ENCODE peak calls at places on chromosomes 4 and X, in seven cellular contexts. L, U, C, R, N, I and Y are unnamed samples.

GRCh38 chrX:132983496-132983895 is 25.1 kb upstream of the HS6ST2 start:
- DNase-seq in L (no peak), U (no peak), C (no peak), R (no peak), N (no peak), I (peak; percentile 15), Y (no peak)

GRCh38 chrX:73850124-73851013 is 287.4 kb downstream of the CHIC1 start:
- DNase-seq in L (no peak), U (peak; percentile 1), C (no peak), R (peak; percentile 30), N (peak; percentile 62), I (peak; percentile 44), Y (peak; percentile 5)

GRCh38 chr4:138910201-138910913 is 105.2 kb upstream of the NOCT start:
- DNase-seq in L (no peak), U (no peak), C (no peak), R (peak; percentile 20), N (no peak), I (peak; percentile 52), Y (no peak)

GRCh38 chrX:123884809-123885408 is 25.1 kb downstream of the XIAP start:
- DNase-seq in L (no peak), U (peak; percentile 31), C (peak; percentile 16), R (peak; percentile 26), N (no peak), I (peak; percentile 60), Y (peak; percentile 6)

GRCh38 chr4:115675721-115676120 is 562.3 kb upstream of the NDST4 start:
- DNase-seq in L (no peak), U (no peak), C (no peak), R (no peak), N (no peak), I (no peak), Y (no peak)

GRCh38 chr4:101953949-101954348 is 163.4 kb downstream of the BANK1 start:
- DNase-seq in L (peak; percentile 44), U (peak; percentile 16), C (no peak), R (no peak), N (no peak), I (no peak), Y (no peak)

GRCh38 chr4:102439835-102440234 is 61.3 kb upstream of the NFKB1 start:
- DNase-seq in L (no peak), U (peak; percentile 61), C (no peak), R (no peak), N (no peak), I (peak; percentile 22), Y (no peak)

GRCh38 chrX:13036896-13037295 is 7.5 kb downstream of the FAM9C start:
- DNase-seq in L (no peak), U (no peak), C (no peak), R (peak; percentile 19), N (no peak), I (no peak), Y (no peak)

GRCh38 chrX:39899059-39899458 is 198.7 kb downstream of the BCOR start:
- DNase-seq in L (no peak), U (no peak), C (no peak), R (no peak), N (no peak), I (no peak), Y (no peak)

GRCh38 chrX:57364145-57364544 is 77.6 kb downstream of the FAAH2 start:
- DNase-seq in L (no peak), U (no peak), C (no peak), R (no peak), N (no peak), I (no peak), Y (no peak)

GRCh38 chr4:91914176-91914804 is 389.5 kb upstream of the GRID2 start:
- DNase-seq in L (no peak), U (no peak), C (no peak), R (no peak), N (no peak), I (no peak), Y (no peak)

GRCh38 chrX:19867411-19867732 is 20.0 kb downstream of the SH3KBP1 start:
- DNase-seq in L (no peak), U (no peak), C (no peak), R (no peak), N (no peak), I (no peak), Y (no peak)

GRCh38 chr4:105895609-105896460 is 564 bp downstream of the NPNT start:
- DNase-seq in L (no peak), U (no peak), C (peak; percentile 29), R (no peak), N (no peak), I (peak; percentile 40), Y (peak; percentile 17)

GRCh38 chr4:56007154-56007553 is 58.4 kb downstream of the CEP135 start:
- DNase-seq in L (no peak), U (no peak), C (no peak), R (no peak), N (no peak), I (no peak), Y (no peak)

GRCh38 chr4:1644906-1645657 is 39.0 kb downstream of the FAM53A start:
- DNase-seq in L (no peak), U (no peak), C (no peak), R (no peak), N (no peak), I (peak; percentile 86), Y (no peak)

GRCh38 chrX:3582421-3582820 is 131.0 kb downstream of the PRKX start:
- DNase-seq in L (no peak), U (no peak), C (no peak), R (no peak), N (no peak), I (no peak), Y (no peak)

GRCh38 chr4:189299706-189300105 is 641.0 kb upstream of the FRG1 start:
- DNase-seq in L (no peak), U (no peak), C (no peak), R (no peak), N (no peak), I (no peak), Y (no peak)

GRCh38 chr4:94517492-94517891 is 65.8 kb downstream of the PDLIM5 start:
- DNase-seq in L (no peak), U (no peak), C (no peak), R (no peak), N (no peak), I (no peak), Y (no peak)

GRCh38 chr4:47876310-47876709 is 38.1 kb downstream of the NFXL1 start:
- DNase-seq in L (no peak), U (no peak), C (no peak), R (no peak), N (no peak), I (no peak), Y (no peak)

GRCh38 chr4:79164961-79165610 is 160.8 kb downstream of the NAA11 start:
- DNase-seq in L (no peak), U (no peak), C (no peak), R (no peak), N (no peak), I (no peak), Y (no peak)

GRCh38 chrX:30005821-30006220 is 209.5 kb upstream of the MAGEB2 start:
- DNase-seq in L (no peak), U (no peak), C (no peak), R (no peak), N (no peak), I (no peak), Y (no peak)

DNA sequence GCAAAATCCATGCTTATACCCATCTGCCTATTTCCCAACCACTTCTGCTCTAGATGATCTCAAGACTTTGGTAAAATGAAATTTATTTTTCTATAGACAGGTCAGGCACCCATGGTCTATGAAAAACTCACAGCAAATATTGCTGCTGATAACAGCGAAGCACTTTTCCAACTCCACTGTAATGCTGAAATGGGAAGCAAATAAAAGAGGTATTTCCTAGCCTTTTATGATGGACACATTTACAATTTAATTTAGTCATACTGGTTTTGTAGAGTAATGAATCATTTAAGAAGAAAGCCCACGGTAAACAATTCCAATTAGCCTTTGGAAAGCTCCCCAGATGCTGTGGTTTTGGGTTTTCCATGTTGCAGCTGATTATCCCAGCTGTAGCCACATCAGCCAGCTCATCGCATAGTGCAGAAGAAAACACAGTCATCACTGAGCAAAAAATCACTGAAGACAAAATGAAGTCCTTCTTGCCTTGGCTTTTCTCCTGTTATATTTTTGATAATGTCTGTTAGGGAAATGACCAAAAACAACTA is 193.2 kb upstream of the C1QTNF7 start:
- DNase-seq in L (no peak), U (no peak), C (no peak), R (no peak), N (no peak), I (no peak), Y (no peak)
- TF ChIP-seq TAF1 in L (no peak), U (no peak), C (no peak), R (no peak), N (no peak), I (no peak), Y (no peak)

GRCh38 chrX:9730752-9731151 is 34.9 kb downstream of the GPR143 start:
- DNase-seq in L (no peak), U (no peak), C (no peak), R (no peak), N (no peak), I (no peak), Y (no peak)
- TF ChIP-seq TAF1 in L (no peak), U (no peak), C (no peak), R (no peak), N (no peak), I (no peak), Y (no peak)

GRCh38 chr4:137156807-137157206 is 375.5 kb downstream of the PCDH18 start:
- DNase-seq in L (no peak), U (no peak), C (no peak), R (no peak), N (no peak), I (no peak), Y (no peak)
- TF ChIP-seq TAF1 in L (no peak), U (no peak), C (no peak), R (no peak), N (no peak), I (no peak), Y (no peak)

GRCh38 chr4:140268441-140268840 is 105.0 kb upstream of the SCOC start:
- DNase-seq in L (no peak), U (no peak), C (no peak), R (no peak), N (no peak), I (no peak), Y (no peak)

GRCh38 chr4:140269369-140269768 is 104.1 kb upstream of the SCOC start:
- DNase-seq in L (no peak), U (no peak), C (no peak), R (no peak), N (no peak), I (no peak), Y (no peak)

GRCh38 chr4:140271553-140271952 is 101.9 kb upstream of the SCOC start:
- DNase-seq in L (no peak), U (no peak), C (no peak), R (no peak), N (no peak), I (no peak), Y (no peak)

GRCh38 chr4:140267576-140267975 is 105.9 kb upstream of the SCOC start:
- DNase-seq in L (no peak), U (no peak), C (no peak), R (no peak), N (no peak), I (no peak), Y (no peak)

DNA sequence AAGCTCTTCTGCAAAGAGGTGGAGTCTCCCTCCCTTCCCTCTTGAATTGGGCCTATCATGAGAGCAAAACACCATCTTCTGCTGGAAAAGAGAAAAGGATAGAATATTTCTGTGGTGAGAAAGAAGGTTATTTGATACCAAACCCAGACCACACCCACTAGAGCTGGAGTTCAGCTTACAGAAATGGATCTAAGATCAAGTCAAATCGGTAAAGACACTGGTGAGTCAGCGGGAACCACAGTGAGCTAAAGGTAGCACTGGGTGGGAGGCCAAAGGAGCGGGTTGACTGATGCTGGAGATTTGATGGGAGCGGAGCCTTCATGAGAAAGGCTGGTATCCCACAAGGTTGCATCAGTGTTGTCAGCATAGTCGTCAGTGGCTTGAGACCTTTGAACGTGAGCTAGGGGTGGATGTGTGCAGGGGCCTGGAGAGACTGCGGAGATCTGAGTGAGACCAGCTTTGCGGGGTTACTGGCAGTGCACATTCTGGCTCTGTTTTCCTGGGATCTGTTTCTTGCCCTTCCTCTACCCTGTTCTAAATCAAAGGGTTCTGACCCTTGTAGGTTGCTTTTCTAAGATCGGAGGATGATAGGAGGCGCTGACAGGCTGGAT is 106.4 kb upstream of the SCOC start:
- DNase-seq in L (no peak), U (no peak), C (no peak), R (no peak), N (no peak), I (no peak), Y (no peak)
- TF ChIP-seq TAF1 in L (no peak), U (no peak), C (no peak), R (no peak), N (no peak), I (no peak), Y (no peak)